ENCODE peak calls at places on chromosome 2, in six cellular contexts. O, K, G, L, D and H are unnamed samples.

GRCh38 chr2:47214990-47215389 is 59.9 kb upstream of the STPG4 start:
- DNase-seq in O (no peak), K (no peak), G (no peak), L (no peak), D (no peak), H (no peak)

GRCh38 chr2:174985624-174986023 is 19.6 kb downstream of the CHN1 start:
- DNase-seq in O (peak), K (no peak), G (no peak), L (peak), D (no peak), H (no peak)

GRCh38 chr2:196607073-196607472 is 32.4 kb upstream of the CCDC150 start:
- DNase-seq in O (peak), K (no peak), G (peak), L (peak), D (no peak), H (no peak)

GRCh38 chr2:170813611-170814550 is 2.8 kb upstream of the GAD1 start:
- DNase-seq in O (peak), K (no peak), G (peak), L (peak), D (no peak), H (no peak)

GRCh38 chr2:193806088-193806774 is 1611.5 kb upstream of the TMEFF2 start:
- DNase-seq in O (no peak), K (no peak), G (no peak), L (no peak), D (no peak), H (no peak)

GRCh38 chr2:40658917-40659316 is 207.0 kb upstream of the SLC8A1 start:
- DNase-seq in O (peak), K (no peak), G (no peak), L (peak), D (no peak), H (no peak)

GRCh38 chr2:168119519-168120141 is 127.8 kb downstream of the STK39 start:
- DNase-seq in O (peak), K (no peak), G (peak), L (peak), D (peak), H (no peak)

GRCh38 chr2:241563031-241563507 is 4.5 kb downstream of the BOK start:
- DNase-seq in O (no peak), K (no peak), G (no peak), L (no peak), D (no peak), H (no peak)

GRCh38 chr2:25159947-25160346 is 8.4 kb downstream of the POMC start:
- DNase-seq in O (no peak), K (no peak), G (no peak), L (peak), D (no peak), H (no peak)

GRCh38 chr2:263774-264492 is at the start of gene SH3YL1:
- DNase-seq in O (peak), K (peak), G (no peak), L (peak), D (peak), H (peak)

GRCh38 chr2:52936029-52936428 is 831.6 kb upstream of the CHAC2 start:
- DNase-seq in O (no peak), K (no peak), G (no peak), L (peak), D (no peak), H (no peak)

GRCh38 chr2:127647242-127648190 is 1.6 kb downstream of the GPR17 start:
- DNase-seq in O (peak), K (no peak), G (no peak), L (peak), D (no peak), H (no peak)

GRCh38 chr2:96089356-96090180 is 26.8 kb downstream of the ADRA2B start:
- DNase-seq in O (no peak), K (no peak), G (no peak), L (no peak), D (no peak), H (no peak)

GRCh38 chr2:234374671-234375245 is 122.1 kb downstream of the ARL4C start:
- DNase-seq in O (peak), K (no peak), G (no peak), L (no peak), D (no peak), H (no peak)

GRCh38 chr2:96414161-96414713 is 78.7 kb downstream of the NCAPH start:
- DNase-seq in O (no peak), K (no peak), G (no peak), L (no peak), D (no peak), H (no peak)

GRCh38 chr2:220356076-220356475 is 728.6 kb downstream of the SLC4A3 start:
- DNase-seq in O (no peak), K (no peak), G (no peak), L (peak), D (no peak), H (no peak)

GRCh38 chr2:220353897-220354296 is 726.5 kb downstream of the SLC4A3 start:
- DNase-seq in O (peak), K (no peak), G (no peak), L (peak), D (no peak), H (no peak)
- TF ChIP-seq CTCF in O (no peak), K (no peak), G (no peak), L (no peak), D (no peak), H (no peak)

GRCh38 chr2:231104115-231104713 is 20.6 kb downstream of the HTR2B start:
- DNase-seq in O (peak), K (peak), G (peak), L (peak), D (peak), H (no peak)

GRCh38 chr2:231100990-231101389 is 23.9 kb downstream of the HTR2B start:
- DNase-seq in O (no peak), K (no peak), G (no peak), L (no peak), D (no peak), H (no peak)

GRCh38 chr2:231094671-231095346 is 30.0 kb downstream of the HTR2B start:
- DNase-seq in O (no peak), K (no peak), G (no peak), L (no peak), D (no peak), H (no peak)

GRCh38 chr2:231102772-231103171 is 22.1 kb downstream of the HTR2B start:
- DNase-seq in O (peak), K (no peak), G (no peak), L (peak), D (no peak), H (no peak)

DNA sequence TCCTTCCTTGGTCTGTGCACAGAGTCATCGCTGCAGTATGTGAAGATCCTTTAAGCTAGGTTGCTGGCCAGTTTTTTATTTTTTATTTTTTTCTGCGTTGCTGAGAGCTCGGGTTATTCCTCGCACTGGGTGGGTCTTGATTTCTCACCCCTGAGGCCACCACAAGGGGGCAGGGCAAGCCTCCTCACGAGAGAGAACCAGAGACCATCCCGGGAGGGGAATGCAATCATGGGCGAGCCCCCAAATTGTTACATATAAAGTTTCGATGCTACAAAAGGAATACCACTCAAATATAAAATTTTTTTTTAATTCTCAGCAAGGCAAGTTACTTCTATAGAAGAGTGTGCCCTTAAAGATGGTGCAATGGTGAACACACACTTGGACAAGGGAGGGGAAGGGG is 24.9 kb downstream of the HTR2B start:
- DNase-seq in O (no peak), K (peak), G (no peak), L (no peak), D (no peak), H (no peak)
- TF ChIP-seq CTCF in O (no peak), K (no peak), G (no peak), L (no peak), D (no peak), H (peak)

GRCh38 chr2:103289101-103289725 is 527.4 kb downstream of the TMEM182 start:
- DNase-seq in O (no peak), K (no peak), G (no peak), L (no peak), D (no peak), H (no peak)
- TF ChIP-seq CTCF in O (no peak), K (no peak), G (no peak), L (no peak), D (no peak), H (peak)

GRCh38 chr2:187976667-187977333 is 314.9 kb upstream of the GULP1 start:
- DNase-seq in O (no peak), K (no peak), G (no peak), L (no peak), D (no peak), H (no peak)

GRCh38 chr2:187976259-187976658 is 315.4 kb upstream of the GULP1 start:
- DNase-seq in O (no peak), K (no peak), G (no peak), L (no peak), D (no peak), H (no peak)

GRCh38 chr2:187966924-187967323 is 324.8 kb upstream of the GULP1 start:
- DNase-seq in O (no peak), K (no peak), G (no peak), L (peak), D (no peak), H (no peak)

GRCh38 chr2:187971893-187972292 is 319.8 kb upstream of the GULP1 start:
- DNase-seq in O (no peak), K (no peak), G (no peak), L (no peak), D (no peak), H (no peak)
- TF ChIP-seq CTCF in O (no peak), K (no peak), G (no peak), L (no peak), D (no peak), H (no peak)

DNA sequence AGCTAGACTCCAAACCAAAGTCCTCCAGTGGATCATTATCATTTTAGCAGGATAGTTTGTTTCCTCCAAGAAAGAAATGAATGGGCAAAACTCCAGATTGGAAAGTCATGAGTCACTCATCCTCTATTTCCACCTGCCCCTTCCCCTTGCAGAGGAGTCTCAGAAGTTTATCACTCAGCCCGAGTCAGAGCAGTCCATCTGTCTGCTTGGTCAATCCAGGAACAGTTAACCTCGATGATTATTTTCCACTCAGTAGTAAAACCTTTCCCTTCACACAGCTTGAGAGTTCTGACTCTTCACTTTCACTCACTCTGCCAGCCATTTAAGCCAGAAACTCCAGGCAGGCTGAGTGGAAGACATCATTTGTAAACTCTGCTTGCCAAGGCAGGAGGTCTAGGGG is 462.1 kb downstream of the BCL11A start:
- DNase-seq in O (no peak), K (no peak), G (no peak), L (no peak), D (no peak), H (no peak)
- TF ChIP-seq CTCF in O (no peak), K (no peak), G (no peak), L (no peak), D (no peak), H (no peak)

DNA sequence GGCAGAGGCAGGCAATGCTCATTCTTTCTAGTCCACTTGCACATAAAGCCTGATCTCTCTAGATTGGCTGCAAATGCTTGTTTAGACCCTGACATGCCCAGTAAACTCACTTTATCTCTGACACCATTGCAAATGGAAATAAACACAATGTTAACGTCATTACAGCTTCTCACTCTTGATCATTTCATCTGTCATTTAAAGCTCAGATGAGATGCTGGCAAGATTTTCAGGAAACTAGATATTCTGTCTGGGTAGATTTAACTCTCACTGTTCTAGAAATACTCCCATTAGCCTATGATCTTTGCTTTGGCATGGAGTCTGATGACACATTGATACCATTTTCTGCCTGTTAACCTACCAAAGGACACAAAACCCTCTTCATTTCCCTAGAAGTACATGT is 320.7 kb upstream of the HNRNPA3 start:
- DNase-seq in O (no peak), K (no peak), G (no peak), L (no peak), D (no peak), H (no peak)
- TF ChIP-seq CTCF in O (no peak), K (no peak), G (no peak), L (no peak), D (no peak), H (no peak)

DNA sequence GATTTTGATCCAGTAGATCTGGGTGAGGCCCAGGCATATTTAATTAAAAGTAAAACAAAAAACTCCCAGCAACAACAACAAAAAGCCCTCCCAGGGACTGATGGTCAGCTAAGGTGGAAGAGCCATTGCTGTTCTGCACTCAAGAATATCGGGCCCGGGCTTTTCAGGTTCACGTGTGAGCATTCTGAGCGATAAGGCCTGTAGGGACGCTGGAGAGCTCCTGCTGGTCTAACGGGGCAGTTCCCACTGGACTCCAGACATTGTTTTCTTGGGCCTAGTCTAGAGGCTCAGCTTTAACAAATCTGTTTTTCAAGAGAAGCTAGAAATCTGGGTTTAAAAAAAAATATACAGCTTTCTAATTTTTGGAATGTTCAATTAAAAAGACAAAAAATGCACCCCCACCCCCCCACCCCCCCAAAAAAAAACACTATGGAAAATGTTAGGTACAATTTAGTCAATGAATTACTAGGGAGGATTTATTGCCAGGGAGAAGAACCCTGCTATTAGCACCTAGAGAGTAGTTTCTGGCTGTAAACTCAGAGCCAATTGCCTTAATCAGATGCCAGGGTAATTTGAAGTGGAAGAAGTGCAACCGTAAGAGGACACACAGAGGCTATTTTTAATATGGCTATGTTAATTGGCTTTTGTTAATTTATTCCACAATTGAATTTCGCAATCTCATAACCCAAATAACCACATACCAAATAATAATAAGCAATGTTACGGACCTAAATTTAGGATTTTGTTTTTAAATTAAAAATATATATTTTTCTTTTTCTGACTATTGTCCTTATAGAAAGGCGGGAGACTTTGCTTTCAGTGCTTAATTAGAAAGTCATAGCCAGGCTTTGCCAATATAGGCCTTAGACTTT is 78.9 kb downstream of the MAP4K4 start:
- DNase-seq in O (peak), K (no peak), G (no peak), L (no peak), D (no peak), H (no peak)
- TF ChIP-seq CTCF in O (peak), K (no peak), G (no peak), L (no peak), D (no peak), H (peak)

GRCh38 chr2:71452565-71452964 is 796 bp upstream of the DYSF start:
- DNase-seq in O (peak), K (no peak), G (no peak), L (peak), D (peak), H (no peak)
- TF ChIP-seq CTCF in O (no peak), K (no peak), G (no peak), L (peak), D (no peak), H (peak)

DNA sequence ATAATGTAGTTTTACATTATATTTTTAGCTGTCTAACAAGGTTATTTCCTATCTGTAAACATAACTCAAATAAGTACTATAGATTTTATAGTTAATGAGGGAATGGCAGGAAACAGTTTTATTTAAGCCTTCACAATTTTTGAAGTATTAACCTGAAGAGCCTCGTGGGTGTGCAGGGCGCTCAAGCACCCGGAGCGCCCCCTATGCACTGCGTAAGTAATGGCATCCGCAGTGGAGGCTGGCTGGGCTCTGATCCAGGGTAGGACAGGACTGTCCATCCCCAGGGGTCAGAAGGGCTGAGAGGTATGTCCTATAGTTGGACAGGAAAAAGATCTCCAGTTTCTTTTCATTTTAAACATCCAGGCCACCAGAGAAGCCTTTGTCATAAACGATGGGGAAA is 8.2 kb upstream of the GBX2 start:
- DNase-seq in O (no peak), K (no peak), G (no peak), L (peak), D (peak), H (no peak)
- TF ChIP-seq CTCF in O (peak), K (no peak), G (peak), L (peak), D (peak), H (peak)

DNA sequence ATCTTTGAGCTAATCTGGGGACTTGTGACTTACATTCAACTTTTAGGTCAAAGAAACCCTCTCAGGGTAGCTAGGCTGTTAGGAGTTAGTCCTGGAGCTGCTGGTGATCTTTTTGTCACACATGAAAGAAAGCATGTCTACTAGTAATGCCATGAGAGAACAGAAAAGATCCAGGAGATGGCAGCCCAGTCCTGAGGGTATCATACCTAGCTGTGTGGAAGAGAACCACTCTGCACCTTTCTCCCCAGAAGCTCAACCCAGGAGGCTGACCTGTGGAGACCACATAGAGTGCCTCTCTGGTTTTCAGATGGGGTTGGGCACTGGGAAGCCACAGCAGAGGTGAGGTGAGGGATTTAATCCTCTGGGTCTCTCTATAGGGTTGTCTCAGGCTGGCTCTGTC is 460.2 kb upstream of the UBE2E3 start:
- DNase-seq in O (peak), K (no peak), G (no peak), L (peak), D (no peak), H (no peak)
- TF ChIP-seq CTCF in O (peak), K (no peak), G (no peak), L (peak), D (no peak), H (no peak)